ENCODE peak calls at places on chromosomes 13 and 19, in five cellular contexts. G is bronchial epithelial cell; W is lower leg skin; B is stimulated activated CD4-positive, alpha-beta T cell treated with anti-CD3 and anti-CD28 coated beads, Interleukin-2, amount 100 ng/mL, for 48 hours; X is HTR-8/SVneo. D is an unnamed sample.
A peak's percentile ranks its signal among the peaks of the same experiment; 100 is the strongest.

GRCh38 chr19:21698215-21698614 is 69.2 kb downstream of the ZNF100 start:
- DNase-seq in G (peak; percentile 12), W (no peak), B (no peak), X (no peak), D (no peak)

GRCh38 chr19:31334849-31335624 is 14.2 kb downstream of the TSHZ3 start:
- DNase-seq in G (peak; percentile 73), W (no peak), B (no peak), X (no peak), D (no peak)

GRCh38 chr13:28476919-28477708 is 17.8 kb downstream of the FLT1 start:
- DNase-seq in G (no peak), W (no peak), B (no peak), X (no peak), D (no peak)

GRCh38 chr19:49956113-49956491 is 4.9 kb downstream of the SIGLEC11 start:
- DNase-seq in G (no peak), W (no peak), B (no peak), X (no peak), D (no peak)

GRCh38 chr19:46384396-46384795 is 29.0 kb downstream of the CCDC8 start:
- DNase-seq in G (no peak), W (no peak), B (no peak), X (no peak), D (no peak)

GRCh38 chr19:5154129-5154798 is 185.4 kb downstream of the KDM4B start:
- DNase-seq in G (no peak), W (no peak), B (peak; percentile 41), X (no peak), D (no peak)

GRCh38 chr19:16067205-16067938 is 8.9 kb upstream of the TPM4 start:
- DNase-seq in G (peak; percentile 78), W (no peak), B (no peak), X (no peak), D (no peak)

GRCh38 chr13:33642374-33643065 is 175.4 kb upstream of the RFC3 start:
- DNase-seq in G (peak; percentile 91), W (peak; percentile 46), B (no peak), X (no peak), D (no peak)

GRCh38 chr19:19294914-19295313 is 21.8 kb upstream of the TM6SF2 start:
- DNase-seq in G (no peak), W (no peak), B (no peak), X (no peak), D (no peak)

GRCh38 chr13:85693889-85694511 is 105.2 kb downstream of the SLITRK6 start:
- DNase-seq in G (peak; percentile 25), W (no peak), B (no peak), X (peak; percentile 1), D (no peak)

GRCh38 chr13:64709079-64709478 is 2521.1 kb downstream of the PCDH9 start:
- DNase-seq in G (no peak), W (no peak), B (no peak), X (no peak), D (no peak)

GRCh38 chr13:44692173-44692713 is 116.1 kb upstream of the TSC22D1 start:
- DNase-seq in G (no peak), W (no peak), B (no peak), X (no peak), D (no peak)

D was measured in stimulated activated effector memory CD8-positive, alpha-beta T cell treated with anti-CD3 and anti-CD28 coated beads, Interleukin-12 subunit alpha, Interleukin-12 subunit beta, amount 100 ng/mL, for 72 hours.